ENCODE peak calls at places on chromosomes 1 and 21, in four cellular contexts. O is activated naive CD4-positive, alpha-beta T cell treated with anti-CD3 and anti-CD28 coated beads, Interleukin-2, amount 10 ng/mL, durations not matched to agents 7 days and 5 days; U is endothelial cell; Q is HFF-Myc. T is an unnamed sample.

GRCh38 chr1:232630047-232630893 is at the start of gene SIPA1L2:
- DNase-seq in O (peak; percentile 89), U (peak; percentile 98), Q (peak; percentile 19), T (peak; percentile 97)

GRCh38 chr21:38794978-38795377 is 10.8 kb upstream of the ETS2 start:
- DNase-seq in O (no peak), U (no peak), Q (no peak), T (no peak)

GRCh38 chr1:40794915-40795715 is 11.5 kb downstream of the KCNQ4 start:
- DNase-seq in O (peak; percentile 54), U (no peak), Q (no peak), T (no peak)

GRCh38 chr1:1601564-1602320 is 1.8 kb upstream of the FNDC10 start:
- DNase-seq in O (no peak), U (no peak), Q (no peak), T (no peak)

GRCh38 chr1:225780609-225781008 is 3.0 kb downstream of the SRP9 start:
- DNase-seq in O (no peak), U (no peak), Q (no peak), T (no peak)

GRCh38 chr1:232904566-232904965 is 45.8 kb upstream of the NTPCR start:
- DNase-seq in O (no peak), U (no peak), Q (no peak), T (no peak)

GRCh38 chr1:33120436-33121231 is 39.7 kb downstream of the AZIN2 start:
- DNase-seq in O (no peak), U (no peak), Q (no peak), T (no peak)

GRCh38 chr1:112508242-112509004 is at the start of gene WNT2B:
- DNase-seq in O (peak; percentile 69), U (no peak), Q (no peak), T (no peak)

GRCh38 chr1:201584510-201584991 is 45.6 kb downstream of the NAV1 start:
- DNase-seq in O (no peak), U (no peak), Q (no peak), T (no peak)

GRCh38 chr1:67522793-67523192 is 92.6 kb upstream of the SERBP1 start:
- DNase-seq in O (no peak), U (no peak), Q (no peak), T (no peak)

GRCh38 chr1:205812271-205812877 is 624 bp downstream of the SLC41A1 start:
- DNase-seq in O (no peak), U (peak; percentile 38), Q (no peak), T (no peak)

GRCh38 chr1:181173761-181174371 is 85.4 kb downstream of the IER5 start:
- DNase-seq in O (no peak), U (no peak), Q (no peak), T (no peak)

GRCh38 chr1:89894210-89894668 is 73.4 kb downstream of the LRRC8D start:
- DNase-seq in O (no peak), U (no peak), Q (no peak), T (no peak)

GRCh38 chr1:50332941-50333594 is 90.2 kb downstream of the DMRTA2 start:
- DNase-seq in O (peak; percentile 53), U (peak; percentile 89), Q (peak; percentile 9), T (peak; percentile 33)

GRCh38 chr1:3786468-3787346 is 9.6 kb downstream of the LRRC47 start:
- DNase-seq in O (no peak), U (no peak), Q (no peak), T (no peak)

GRCh38 chr1:63112155-63112914 is 210.0 kb upstream of the FOXD3 start:
- DNase-seq in O (no peak), U (no peak), Q (peak; percentile 19), T (no peak)

GRCh38 chr1:212689758-212690540 is 9.7 kb downstream of the BATF3 start:
- DNase-seq in O (no peak), U (no peak), Q (no peak), T (no peak)

GRCh38 chr1:89363196-89363595 is 663 bp upstream of the GBP6 start:
- DNase-seq in O (peak; percentile 26), U (no peak), Q (no peak), T (no peak)

GRCh38 chr1:227317541-227318002 is 720 bp downstream of the CDC42BPA start:
- DNase-seq in O (no peak), U (peak; percentile 63), Q (no peak), T (peak; percentile 65)

GRCh38 chr1:3785458-3786157 is 10.7 kb downstream of the LRRC47 start:
- DNase-seq in O (no peak), U (peak; percentile 53), Q (no peak), T (no peak)